ENCODE peak calls at places on chromosomes 2 and 18, in four cellular contexts. E is AG04449, D is A549, P is iris pigment epithelial cell. T is an unnamed sample.

GRCh38 chr2:183390109-183390508 is 265.9 kb downstream of the NUP35 start:
- DNase-seq in P (no peak), E (no peak), D (no peak), T (no peak)

GRCh38 chr18:765764-766549 is 46.1 kb downstream of the YES1 start:
- DNase-seq in E (no peak), P (no peak), D (no peak), T (no peak)

GRCh38 chr2:172070936-172071335 is 14.4 kb upstream of the DLX1 start:
- DNase-seq in P (no peak), E (no peak), D (no peak), T (no peak)

GRCh38 chr2:100991404-100991773 is 10.7 kb upstream of the RPL31 start:
- DNase-seq in P (no peak), D (no peak), E (no peak), T (no peak)

GRCh38 chr2:58336416-58336815 is 95.3 kb upstream of the FANCL start:
- DNase-seq in E (no peak), D (no peak), P (no peak), T (peak)

GRCh38 chr2:109260116-109260855 is 131.3 kb downstream of the SH3RF3 start:
- DNase-seq in D (no peak), P (no peak), E (no peak), T (no peak)

GRCh38 chr2:109545828-109546713 is 67.7 kb downstream of the SEPTIN10 start:
- DNase-seq in P (peak), E (no peak), D (peak), T (peak)

GRCh38 chr18:21085579-21086161 is 25.9 kb downstream of the ROCK1 start:
- DNase-seq in D (no peak), E (peak), P (peak), T (no peak)

GRCh38 chr2:226048625-226049024 is 649.1 kb downstream of the NYAP2 start:
- DNase-seq in P (peak), E (peak), D (peak), T (peak)

GRCh38 chr18:48825101-48825745 is 125.5 kb downstream of the SMAD7 start:
- DNase-seq in E (no peak), P (peak), D (no peak), T (peak)

GRCh38 chr2:47631306-47631705 is 151.6 kb upstream of the MSH6 start:
- DNase-seq in D (no peak), E (no peak), P (no peak), T (no peak)